ENCODE peak calls at places on chromosomes 16 and 17, in six cellular contexts. One of them, this sample, is unnamed.

GRCh38 chr17:28997811-28998210 is 8.0 kb downstream of the SEZ6 start:
- DNase-seq in GM12878: no peak
- DNase-seq in HepG2: no peak
- DNase-seq in SK-N-SH: no peak
- DNase-seq in H1: no peak
- DNase-seq in K562: no peak
- DNase-seq in this sample: no peak

GRCh38 chr16:53991181-53992056 is 287.5 kb downstream of the FTO start:
- DNase-seq in GM12878: no peak
- DNase-seq in HepG2: peak
- DNase-seq in H1: no peak
- DNase-seq in SK-N-SH: no peak
- DNase-seq in K562: no peak
- DNase-seq in this sample: no peak

GRCh38 chr16:29738514-29738913 is 7.3 kb downstream of the C16orf54 start:
- DNase-seq in GM12878: peak
- DNase-seq in K562: no peak
- DNase-seq in HepG2: no peak
- DNase-seq in SK-N-SH: no peak
- DNase-seq in H1: no peak
- DNase-seq in this sample: peak

GRCh38 chr16:67198238-67198734 is 645 bp upstream of the ELMO3 start:
- DNase-seq in H1: no peak
- DNase-seq in K562: no peak
- DNase-seq in SK-N-SH: peak
- DNase-seq in GM12878: no peak
- DNase-seq in HepG2: no peak
- DNase-seq in this sample: peak

GRCh38 chr17:47742319-47743181 is 9.5 kb downstream of the TBX21 start:
- DNase-seq in K562: peak
- DNase-seq in HepG2: peak
- DNase-seq in SK-N-SH: peak
- DNase-seq in H1: no peak
- DNase-seq in GM12878: no peak
- DNase-seq in this sample: no peak

GRCh38 chr17:66675991-66676371 is 158.9 kb upstream of the CACNG5 start:
- DNase-seq in SK-N-SH: no peak
- DNase-seq in K562: no peak
- DNase-seq in HepG2: no peak
- DNase-seq in GM12878: no peak
- DNase-seq in H1: no peak
- DNase-seq in this sample: no peak

GRCh38 chr17:44367219-44367618 is 3.6 kb upstream of the FAM171A2 start:
- DNase-seq in H1: no peak
- DNase-seq in SK-N-SH: no peak
- DNase-seq in GM12878: no peak
- DNase-seq in HepG2: no peak
- DNase-seq in K562: no peak
- DNase-seq in this sample: no peak

GRCh38 chr16:17303101-17303500 is 167.7 kb downstream of the XYLT1 start:
- DNase-seq in SK-N-SH: no peak
- DNase-seq in GM12878: no peak
- DNase-seq in K562: no peak
- DNase-seq in HepG2: no peak
- DNase-seq in H1: no peak
- DNase-seq in this sample: peak

GRCh38 chr17:41522301-41523224 is 3.9 kb upstream of the KRT15 start:
- DNase-seq in K562: no peak
- DNase-seq in HepG2: no peak
- DNase-seq in SK-N-SH: no peak
- DNase-seq in GM12878: no peak
- DNase-seq in H1: no peak
- DNase-seq in this sample: no peak

GRCh38 chr16:11835891-11836652 is 15.3 kb downstream of the RSL1D1 start:
- DNase-seq in K562: no peak
- DNase-seq in H1: no peak
- DNase-seq in HepG2: no peak
- DNase-seq in SK-N-SH: no peak
- DNase-seq in GM12878: no peak
- DNase-seq in this sample: no peak

GRCh38 chr16:55467898-55468297 is 11.1 kb upstream of the MMP2 start:
- DNase-seq in HepG2: no peak
- DNase-seq in GM12878: no peak
- DNase-seq in K562: no peak
- DNase-seq in H1: no peak
- DNase-seq in SK-N-SH: no peak
- DNase-seq in this sample: no peak

GRCh38 chr16:53219795-53220194 is 165.0 kb downstream of the CHD9 start:
- DNase-seq in SK-N-SH: no peak
- DNase-seq in H1: no peak
- DNase-seq in HepG2: no peak
- DNase-seq in GM12878: no peak
- DNase-seq in K562: no peak
- DNase-seq in this sample: no peak

GRCh38 chr17:59121901-59122480 is 15.3 kb upstream of the TRIM37 start:
- DNase-seq in HepG2: no peak
- DNase-seq in K562: no peak
- DNase-seq in GM12878: no peak
- DNase-seq in H1: no peak
- DNase-seq in SK-N-SH: no peak
- DNase-seq in this sample: no peak

GRCh38 chr16:13999895-14000425 is 71.2 kb upstream of the MRTFB start:
- DNase-seq in GM12878: no peak
- DNase-seq in HepG2: no peak
- DNase-seq in SK-N-SH: no peak
- DNase-seq in K562: peak
- DNase-seq in H1: no peak
- DNase-seq in this sample: no peak

GRCh38 chr16:66824006-66824405 is 6.8 kb downstream of the NAE1 start:
- DNase-seq in GM12878: no peak
- DNase-seq in HepG2: no peak
- DNase-seq in SK-N-SH: no peak
- DNase-seq in K562: no peak
- DNase-seq in H1: no peak
- DNase-seq in this sample: no peak

GRCh38 chr17:58121925-58122324 is 26.3 kb upstream of the OR4D1 start:
- DNase-seq in SK-N-SH: peak
- DNase-seq in K562: peak
- DNase-seq in H1: no peak
- DNase-seq in HepG2: peak
- DNase-seq in GM12878: no peak
- DNase-seq in this sample: no peak

GRCh38 chr17:78526231-78527025 is 50.8 kb downstream of the DNAH17 start:
- DNase-seq in HepG2: no peak
- DNase-seq in SK-N-SH: no peak
- DNase-seq in K562: no peak
- DNase-seq in GM12878: no peak
- DNase-seq in H1: no peak
- DNase-seq in this sample: no peak

GRCh38 chr16:86714166-86714565 is 135.8 kb downstream of the FOXL1 start:
- DNase-seq in K562: no peak
- DNase-seq in GM12878: no peak
- DNase-seq in SK-N-SH: no peak
- DNase-seq in HepG2: no peak
- DNase-seq in H1: no peak
- DNase-seq in this sample: no peak

GRCh38 chr17:18093616-18094408 is 6.1 kb downstream of the DRG2 start:
- DNase-seq in HepG2: peak
- DNase-seq in GM12878: no peak
- DNase-seq in SK-N-SH: no peak
- DNase-seq in H1: no peak
- DNase-seq in K562: peak
- DNase-seq in this sample: peak

GRCh38 chr17:4043862-4044261 is 79.6 kb upstream of the ATP2A3 start:
- DNase-seq in HepG2: no peak
- DNase-seq in SK-N-SH: no peak
- DNase-seq in GM12878: peak
- DNase-seq in H1: no peak
- DNase-seq in K562: no peak
- DNase-seq in this sample: no peak

GRCh38 chr17:42312285-42313130 is 24.2 kb downstream of the STAT5A start:
- DNase-seq in SK-N-SH: peak
- DNase-seq in GM12878: no peak
- DNase-seq in H1: no peak
- DNase-seq in K562: peak
- DNase-seq in HepG2: peak
- DNase-seq in this sample: peak

GRCh38 chr17:57994436-57994835 is 6.4 kb upstream of the VEZF1 start:
- DNase-seq in K562: no peak
- DNase-seq in GM12878: no peak
- DNase-seq in SK-N-SH: no peak
- DNase-seq in H1: no peak
- DNase-seq in HepG2: no peak
- DNase-seq in this sample: no peak

GRCh38 chr17:27524594-27524993 is 68.3 kb downstream of the KSR1 start:
- DNase-seq in K562: no peak
- DNase-seq in HepG2: no peak
- DNase-seq in GM12878: no peak
- DNase-seq in SK-N-SH: no peak
- DNase-seq in H1: no peak
- DNase-seq in this sample: no peak

GRCh38 chr17:45784583-45785372 is 658 bp downstream of the CRHR1 start:
- DNase-seq in K562: peak
- DNase-seq in SK-N-SH: peak
- DNase-seq in GM12878: no peak
- DNase-seq in HepG2: peak
- DNase-seq in H1: no peak
- DNase-seq in this sample: peak

GRCh38 chr17:4978720-4979119 is 8.8 kb downstream of the CAMTA2 start:
- DNase-seq in GM12878: no peak
- DNase-seq in HepG2: no peak
- DNase-seq in H1: no peak
- DNase-seq in K562: no peak
- DNase-seq in SK-N-SH: no peak
- DNase-seq in this sample: peak

GRCh38 chr16:68062910-68063393 is 22.2 kb upstream of the NFATC3 start:
- DNase-seq in SK-N-SH: no peak
- DNase-seq in H1: no peak
- DNase-seq in GM12878: no peak
- DNase-seq in HepG2: no peak
- DNase-seq in K562: no peak
- DNase-seq in this sample: no peak

GRCh38 chr17:81865733-81866439 is 5.3 kb downstream of the ARHGDIA start:
- DNase-seq in GM12878: no peak
- DNase-seq in H1: no peak
- DNase-seq in SK-N-SH: peak
- DNase-seq in HepG2: peak
- DNase-seq in K562: no peak
- DNase-seq in this sample: no peak

GRCh38 chr17:56310780-56311179 is 157.5 kb downstream of the ANKFN1 start:
- DNase-seq in H1: no peak
- DNase-seq in SK-N-SH: no peak
- DNase-seq in K562: no peak
- DNase-seq in GM12878: no peak
- DNase-seq in HepG2: no peak
- DNase-seq in this sample: peak
- H3K27ac ChIP-seq in H1: no peak
- H3K27ac ChIP-seq in SK-N-SH: no peak
- H3K27ac ChIP-seq in K562: no peak
- H3K27ac ChIP-seq in GM12878: no peak
- H3K27ac ChIP-seq in HepG2: no peak
- H3K27ac ChIP-seq in this sample: peak

DNA sequence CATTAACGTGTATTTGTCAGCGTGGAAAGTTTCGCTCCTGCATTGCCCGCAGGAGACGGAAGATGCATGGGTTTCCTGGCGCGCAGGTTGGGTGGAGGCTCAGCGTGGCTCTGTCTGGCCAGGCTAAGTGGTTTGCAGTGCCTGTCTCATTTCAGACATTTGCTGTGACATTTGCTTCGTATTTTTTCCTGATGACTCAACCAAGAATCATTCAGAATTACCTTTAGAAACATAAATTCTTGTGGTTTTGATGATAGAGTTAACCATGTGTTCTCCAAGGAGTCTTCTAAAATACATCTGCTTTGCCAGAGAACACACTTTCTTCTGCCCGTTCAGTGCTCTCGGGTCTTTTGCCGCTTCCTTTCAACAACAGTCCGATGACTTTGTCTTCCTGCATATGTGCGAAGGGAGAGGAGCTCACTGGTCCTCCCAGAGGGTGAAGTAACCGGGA is 216.8 kb downstream of the RPTOR start:
- DNase-seq in HepG2: no peak
- DNase-seq in GM12878: no peak
- DNase-seq in H1: no peak
- DNase-seq in K562: no peak
- DNase-seq in SK-N-SH: no peak
- DNase-seq in this sample: no peak
- TF ChIP-seq GABPA in HepG2: no peak
- TF ChIP-seq GABPA in GM12878: no peak
- TF ChIP-seq GABPA in H1: no peak
- TF ChIP-seq GABPA in K562: no peak
- TF ChIP-seq GABPA in SK-N-SH: no peak
- TF ChIP-seq GABPA in this sample: no peak

GRCh38 chr16:85494315-85494714 is 118.8 kb upstream of the GSE1 start:
- DNase-seq in HepG2: no peak
- DNase-seq in SK-N-SH: no peak
- DNase-seq in GM12878: no peak
- DNase-seq in H1: no peak
- DNase-seq in K562: no peak
- DNase-seq in this sample: no peak

GRCh38 chr16:85490971-85491771 is 122.0 kb upstream of the GSE1 start:
- DNase-seq in SK-N-SH: no peak
- DNase-seq in GM12878: no peak
- DNase-seq in K562: peak
- DNase-seq in HepG2: peak
- DNase-seq in H1: no peak
- DNase-seq in this sample: no peak

GRCh38 chr16:85490407-85490806 is 122.7 kb upstream of the GSE1 start:
- DNase-seq in H1: no peak
- DNase-seq in SK-N-SH: no peak
- DNase-seq in GM12878: no peak
- DNase-seq in HepG2: no peak
- DNase-seq in K562: no peak
- DNase-seq in this sample: no peak

GRCh38 chr16:85492617-85492957 is 120.5 kb upstream of the GSE1 start:
- DNase-seq in K562: no peak
- DNase-seq in HepG2: no peak
- DNase-seq in SK-N-SH: no peak
- DNase-seq in H1: no peak
- DNase-seq in GM12878: no peak
- DNase-seq in this sample: no peak

GRCh38 chr16:85491798-85492616 is 121.1 kb upstream of the GSE1 start:
- DNase-seq in SK-N-SH: no peak
- DNase-seq in GM12878: no peak
- DNase-seq in HepG2: peak
- DNase-seq in H1: no peak
- DNase-seq in K562: no peak
- DNase-seq in this sample: no peak
- TF ChIP-seq POLR2AphosphoS5 in SK-N-SH: no peak
- TF ChIP-seq POLR2AphosphoS5 in GM12878: no peak
- TF ChIP-seq POLR2AphosphoS5 in HepG2: no peak
- TF ChIP-seq POLR2AphosphoS5 in H1: no peak
- TF ChIP-seq POLR2AphosphoS5 in K562: no peak
- TF ChIP-seq POLR2AphosphoS5 in this sample: no peak

DNA sequence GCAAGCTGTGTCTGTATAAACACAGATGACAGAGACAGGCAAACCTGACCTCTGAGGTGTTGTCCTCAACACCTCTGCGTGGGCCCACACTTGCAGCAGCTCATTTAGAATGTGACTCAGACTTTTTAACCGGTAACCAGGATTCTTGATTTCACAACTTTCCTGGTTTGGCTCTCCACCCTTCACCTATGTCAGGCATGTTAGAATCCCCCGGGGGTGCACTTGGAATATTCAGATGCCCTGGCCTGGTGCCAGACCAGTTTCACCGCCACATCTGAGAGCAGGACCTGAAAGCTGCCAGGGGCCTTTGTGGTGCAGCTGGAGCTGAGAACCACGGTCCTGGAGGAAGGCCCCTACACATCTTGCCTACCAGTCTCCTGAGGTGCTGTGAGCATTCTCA is 4.8 kb downstream of the DHODH start:
- DNase-seq in SK-N-SH: no peak
- DNase-seq in K562: peak
- DNase-seq in HepG2: no peak
- DNase-seq in H1: no peak
- DNase-seq in GM12878: no peak
- DNase-seq in this sample: no peak
- H3K27ac ChIP-seq in SK-N-SH: no peak
- H3K27ac ChIP-seq in K562: peak
- H3K27ac ChIP-seq in HepG2: no peak
- H3K27ac ChIP-seq in H1: no peak
- H3K27ac ChIP-seq in GM12878: no peak
- H3K27ac ChIP-seq in this sample: no peak

This sample was measured in HL-60.